ENCODE peak calls at places on chromosomes 6 and 20, in six cellular contexts. One of them, this sample, is unnamed. For H3K27me3, the result is how much of the 10 kb centered on the place peaks cover.

GRCh38 chr6:149852881-149853280 is 11.3 kb downstream of the LRP11 start:
- DNase-seq in bronchial epithelial cell: no peak
- DNase-seq in stomach: no peak
- DNase-seq in GM23248: no peak
- DNase-seq in neural progenitor cell: no peak
- DNase-seq in body of pancreas: no peak
- DNase-seq in this sample: no peak

GRCh38 chr6:97656706-97657350 is 373.8 kb upstream of the MMS22L start:
- DNase-seq in bronchial epithelial cell: no peak
- DNase-seq in GM23248: no peak
- DNase-seq in neural progenitor cell: peak
- DNase-seq in body of pancreas: no peak
- DNase-seq in stomach: no peak
- DNase-seq in this sample: no peak

GRCh38 chr6:99471638-99472037 is 43.6 kb downstream of the USP45 start:
- DNase-seq in neural progenitor cell: no peak
- DNase-seq in bronchial epithelial cell: no peak
- DNase-seq in body of pancreas: peak
- DNase-seq in GM23248: no peak
- DNase-seq in stomach: no peak
- DNase-seq in this sample: no peak

GRCh38 chr6:134400941-134401340 is 83.0 kb upstream of the SGK1 start:
- DNase-seq in bronchial epithelial cell: peak
- DNase-seq in stomach: no peak
- DNase-seq in GM23248: no peak
- DNase-seq in neural progenitor cell: no peak
- DNase-seq in body of pancreas: no peak
- DNase-seq in this sample: no peak

GRCh38 chr20:35135867-35136586 is 11.1 kb downstream of the EDEM2 start:
- DNase-seq in bronchial epithelial cell: no peak
- DNase-seq in GM23248: peak
- DNase-seq in body of pancreas: no peak
- DNase-seq in stomach: no peak
- DNase-seq in neural progenitor cell: no peak
- DNase-seq in this sample: no peak

GRCh38 chr20:52494244-52494643 is 302.7 kb upstream of the ZFP64 start:
- DNase-seq in body of pancreas: no peak
- DNase-seq in stomach: no peak
- DNase-seq in neural progenitor cell: no peak
- DNase-seq in GM23248: peak
- DNase-seq in bronchial epithelial cell: peak
- DNase-seq in this sample: peak

GRCh38 chr6:88368071-88368787 is 202.1 kb upstream of the CNR1 start:
- DNase-seq in stomach: no peak
- DNase-seq in GM23248: peak
- DNase-seq in body of pancreas: no peak
- DNase-seq in bronchial epithelial cell: peak
- DNase-seq in neural progenitor cell: no peak
- DNase-seq in this sample: no peak

GRCh38 chr20:3763691-3764601 is 3.6 kb downstream of the ADISSP start:
- DNase-seq in neural progenitor cell: no peak
- DNase-seq in body of pancreas: no peak
- DNase-seq in stomach: no peak
- DNase-seq in GM23248: no peak
- DNase-seq in bronchial epithelial cell: no peak
- DNase-seq in this sample: no peak

GRCh38 chr6:6973721-6974120 is 134.0 kb upstream of the RREB1 start:
- DNase-seq in neural progenitor cell: no peak
- DNase-seq in bronchial epithelial cell: no peak
- DNase-seq in GM23248: no peak
- DNase-seq in body of pancreas: no peak
- DNase-seq in stomach: no peak
- DNase-seq in this sample: no peak

DNA sequence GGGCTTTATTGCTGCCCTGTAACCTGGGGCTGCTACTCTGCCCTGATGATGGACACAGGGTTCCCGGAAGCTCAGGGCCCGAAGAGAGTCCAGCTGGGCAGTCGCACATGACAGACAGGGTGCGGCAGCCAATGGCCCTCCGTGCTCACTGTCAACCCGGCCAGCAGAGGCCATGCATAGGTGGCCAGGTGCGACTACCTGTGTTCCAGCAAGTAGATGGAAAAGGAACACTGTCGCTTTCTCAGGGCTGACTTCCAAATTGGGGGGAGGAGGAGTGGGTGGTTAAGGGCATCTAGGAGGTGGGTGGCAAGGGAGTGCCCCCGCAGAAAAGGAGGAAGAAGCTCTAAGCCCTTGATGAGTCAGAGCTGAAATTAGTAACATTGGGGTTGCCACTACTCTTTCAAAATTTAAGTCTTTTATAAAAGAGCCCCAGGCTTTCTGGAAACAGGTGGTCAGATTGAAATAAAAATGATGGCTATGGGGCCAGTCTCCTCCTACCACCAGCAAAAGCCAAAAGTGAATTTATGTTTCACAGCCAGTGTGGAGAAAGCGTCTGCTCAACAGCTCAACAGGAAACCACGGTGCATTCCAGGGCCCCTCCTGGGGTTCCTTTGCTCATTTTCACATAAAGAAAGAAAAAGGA is 2.3 kb upstream of the RAMACL start:
- DNase-seq in GM23248: peak
- DNase-seq in neural progenitor cell: no peak
- DNase-seq in body of pancreas: no peak
- DNase-seq in bronchial epithelial cell: peak
- DNase-seq in stomach: no peak
- DNase-seq in this sample: peak
- H3K4me3 ChIP-seq in GM23248: no peak
- H3K4me3 ChIP-seq in neural progenitor cell: no peak
- H3K4me3 ChIP-seq in body of pancreas: no peak
- H3K4me3 ChIP-seq in bronchial epithelial cell: no peak
- H3K4me3 ChIP-seq in stomach: no peak
- H3K4me3 ChIP-seq in this sample: no peak

DNA sequence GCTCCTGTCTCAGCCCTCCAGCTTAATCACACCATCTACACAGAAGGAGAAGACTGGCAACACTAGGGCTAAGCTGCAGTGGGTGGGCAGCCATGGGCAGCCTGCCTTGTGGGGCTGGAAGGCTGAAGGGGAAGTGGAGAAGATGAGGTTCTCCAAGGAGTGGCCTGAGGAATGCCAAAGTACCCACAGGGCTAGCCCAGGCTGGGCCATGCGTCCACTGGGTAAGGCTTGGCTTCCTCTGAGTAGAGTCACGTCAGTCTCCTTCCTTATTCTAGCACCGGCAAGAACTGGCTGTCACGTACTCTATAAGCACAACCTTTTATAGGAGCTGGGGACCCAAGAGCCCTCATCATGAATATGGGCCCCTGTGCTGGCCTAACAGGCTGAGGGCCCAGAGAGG is 110.6 kb upstream of the SIRPA start:
- DNase-seq in GM23248: no peak
- DNase-seq in bronchial epithelial cell: no peak
- DNase-seq in stomach: no peak
- DNase-seq in neural progenitor cell: no peak
- DNase-seq in body of pancreas: no peak
- DNase-seq in this sample: no peak
- H3K27me3 ChIP-seq in GM23248: under half
- H3K27me3 ChIP-seq in bronchial epithelial cell: under half
- H3K27me3 ChIP-seq in stomach: under half
- H3K27me3 ChIP-seq in neural progenitor cell: under half
- H3K27me3 ChIP-seq in body of pancreas: under half
- H3K27me3 ChIP-seq in this sample: under half

DNA sequence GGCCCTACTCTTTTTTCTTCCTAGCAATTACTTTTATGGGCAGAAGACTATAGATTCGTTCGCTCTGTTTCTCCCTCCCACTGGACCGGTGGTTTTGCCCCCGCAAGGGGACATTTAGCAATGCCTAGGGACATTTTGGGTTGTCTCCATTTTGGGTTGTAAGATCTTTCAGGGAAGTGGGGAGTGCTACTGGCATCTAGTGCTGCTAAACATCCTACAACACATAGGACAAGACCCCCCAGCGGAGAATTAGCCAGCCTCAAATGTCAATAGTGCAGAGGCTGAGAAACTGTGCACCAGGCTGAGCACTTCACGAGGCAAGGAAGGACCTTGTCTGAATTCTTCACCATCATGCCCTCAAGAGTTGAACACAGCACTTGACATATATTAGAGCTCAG is 4.8 kb upstream of the ZMYND8 start:
- DNase-seq in bronchial epithelial cell: no peak
- DNase-seq in stomach: no peak
- DNase-seq in neural progenitor cell: no peak
- DNase-seq in GM23248: no peak
- DNase-seq in body of pancreas: no peak
- DNase-seq in this sample: no peak
- H3K4me3 ChIP-seq in bronchial epithelial cell: no peak
- H3K4me3 ChIP-seq in stomach: no peak
- H3K4me3 ChIP-seq in neural progenitor cell: peak
- H3K4me3 ChIP-seq in GM23248: no peak
- H3K4me3 ChIP-seq in body of pancreas: no peak
- H3K4me3 ChIP-seq in this sample: no peak

GRCh38 chr20:57560554-57561355 is at the start of gene PCK1:
- DNase-seq in body of pancreas: peak
- DNase-seq in GM23248: peak
- DNase-seq in bronchial epithelial cell: no peak
- DNase-seq in stomach: peak
- DNase-seq in neural progenitor cell: no peak
- DNase-seq in this sample: no peak

GRCh38 chr20:57561356-57562279 is 708 bp downstream of the PCK1 start:
- DNase-seq in body of pancreas: no peak
- DNase-seq in bronchial epithelial cell: no peak
- DNase-seq in neural progenitor cell: no peak
- DNase-seq in GM23248: no peak
- DNase-seq in stomach: no peak
- DNase-seq in this sample: no peak

GRCh38 chr20:57563522-57563921 is 2.6 kb downstream of the PCK1 start:
- DNase-seq in body of pancreas: no peak
- DNase-seq in stomach: no peak
- DNase-seq in GM23248: no peak
- DNase-seq in neural progenitor cell: no peak
- DNase-seq in bronchial epithelial cell: no peak
- DNase-seq in this sample: no peak

GRCh38 chr20:57564180-57564802 is 3.4 kb downstream of the PCK1 start:
- DNase-seq in GM23248: no peak
- DNase-seq in neural progenitor cell: no peak
- DNase-seq in stomach: no peak
- DNase-seq in body of pancreas: no peak
- DNase-seq in bronchial epithelial cell: no peak
- DNase-seq in this sample: no peak

GRCh38 chr20:57562541-57563465 is 1.9 kb downstream of the PCK1 start:
- DNase-seq in bronchial epithelial cell: no peak
- DNase-seq in GM23248: no peak
- DNase-seq in stomach: no peak
- DNase-seq in neural progenitor cell: no peak
- DNase-seq in body of pancreas: no peak
- DNase-seq in this sample: no peak
- H3K27me3 ChIP-seq in bronchial epithelial cell: under half
- H3K27me3 ChIP-seq in GM23248: under half
- H3K27me3 ChIP-seq in stomach: under half
- H3K27me3 ChIP-seq in neural progenitor cell: under half
- H3K27me3 ChIP-seq in body of pancreas: under half
- H3K27me3 ChIP-seq in this sample: under half

GRCh38 chr6:29631209-29631810 is 1.7 kb downstream of the GABBR1 start:
- DNase-seq in body of pancreas: no peak
- DNase-seq in bronchial epithelial cell: no peak
- DNase-seq in neural progenitor cell: peak
- DNase-seq in GM23248: no peak
- DNase-seq in stomach: no peak
- DNase-seq in this sample: no peak

GRCh38 chr6:29628419-29629281 is 4.3 kb downstream of the GABBR1 start:
- DNase-seq in bronchial epithelial cell: peak
- DNase-seq in body of pancreas: peak
- DNase-seq in neural progenitor cell: peak
- DNase-seq in stomach: peak
- DNase-seq in GM23248: peak
- DNase-seq in this sample: peak

GRCh38 chr6:29627762-29628418 is 5.1 kb downstream of the GABBR1 start:
- DNase-seq in bronchial epithelial cell: peak
- DNase-seq in stomach: peak
- DNase-seq in body of pancreas: peak
- DNase-seq in neural progenitor cell: peak
- DNase-seq in GM23248: peak
- DNase-seq in this sample: peak

GRCh38 chr6:29626948-29627761 is 5.8 kb downstream of the GABBR1 start:
- DNase-seq in bronchial epithelial cell: no peak
- DNase-seq in stomach: no peak
- DNase-seq in neural progenitor cell: peak
- DNase-seq in body of pancreas: no peak
- DNase-seq in GM23248: peak
- DNase-seq in this sample: no peak

DNA sequence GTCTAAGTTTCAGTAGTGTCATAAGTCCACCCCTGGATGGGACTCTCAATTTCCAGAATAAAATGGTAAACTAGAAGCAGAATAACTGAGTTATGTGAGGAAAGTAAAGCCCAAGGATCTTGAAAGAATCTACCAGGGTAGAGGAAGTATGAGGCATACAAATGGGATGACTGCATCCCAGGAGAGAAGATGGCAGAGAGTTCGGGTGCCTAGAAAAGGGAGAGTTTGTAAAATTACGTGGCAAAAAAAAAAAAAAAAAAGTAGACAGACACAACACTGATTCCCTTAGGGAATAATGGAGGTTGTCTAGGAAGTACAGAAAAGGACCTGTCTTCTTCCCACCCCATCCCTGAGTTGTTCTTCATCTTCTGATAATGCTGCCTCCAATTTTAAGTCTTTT is 3.4 kb downstream of the GABBR1 start:
- DNase-seq in body of pancreas: no peak
- DNase-seq in GM23248: peak
- DNase-seq in bronchial epithelial cell: no peak
- DNase-seq in neural progenitor cell: no peak
- DNase-seq in stomach: no peak
- DNase-seq in this sample: no peak
- H3K4me3 ChIP-seq in body of pancreas: no peak
- H3K4me3 ChIP-seq in GM23248: peak
- H3K4me3 ChIP-seq in bronchial epithelial cell: no peak
- H3K4me3 ChIP-seq in neural progenitor cell: peak
- H3K4me3 ChIP-seq in stomach: no peak
- H3K4me3 ChIP-seq in this sample: no peak

GRCh38 chr6:12605888-12606345 is 110.7 kb upstream of the PHACTR1 start:
- DNase-seq in bronchial epithelial cell: peak
- DNase-seq in body of pancreas: peak
- DNase-seq in stomach: peak
- DNase-seq in neural progenitor cell: peak
- DNase-seq in GM23248: peak
- DNase-seq in this sample: peak

GRCh38 chr6:12601881-12602280 is 114.7 kb upstream of the PHACTR1 start:
- DNase-seq in GM23248: peak
- DNase-seq in neural progenitor cell: no peak
- DNase-seq in bronchial epithelial cell: no peak
- DNase-seq in body of pancreas: no peak
- DNase-seq in stomach: no peak
- DNase-seq in this sample: no peak

GRCh38 chr6:12602951-12603710 is 113.4 kb upstream of the PHACTR1 start:
- DNase-seq in stomach: peak
- DNase-seq in neural progenitor cell: peak
- DNase-seq in bronchial epithelial cell: peak
- DNase-seq in GM23248: peak
- DNase-seq in body of pancreas: peak
- DNase-seq in this sample: peak

GRCh38 chr6:12602342-12602741 is 114.2 kb upstream of the PHACTR1 start:
- DNase-seq in GM23248: peak
- DNase-seq in neural progenitor cell: no peak
- DNase-seq in body of pancreas: no peak
- DNase-seq in bronchial epithelial cell: no peak
- DNase-seq in stomach: no peak
- DNase-seq in this sample: no peak

GRCh38 chr6:12603711-12604049 is 112.9 kb upstream of the PHACTR1 start:
- DNase-seq in body of pancreas: no peak
- DNase-seq in stomach: no peak
- DNase-seq in GM23248: no peak
- DNase-seq in neural progenitor cell: no peak
- DNase-seq in bronchial epithelial cell: no peak
- DNase-seq in this sample: no peak
- H3K27me3 ChIP-seq in body of pancreas: under half
- H3K27me3 ChIP-seq in stomach: under half
- H3K27me3 ChIP-seq in GM23248: under half
- H3K27me3 ChIP-seq in neural progenitor cell: under half
- H3K27me3 ChIP-seq in bronchial epithelial cell: under half
- H3K27me3 ChIP-seq in this sample: under half

This sample was measured in MG63.